ENCODE peak calls at places on chromosomes 2 and 18, in four cellular contexts. Y is endothelial cell, F is ovary, U is heart right ventricle. B is an unnamed sample.

GRCh38 chr2:41736105-41736567 is 311.7 kb upstream of the PKDCC start:
- DNase-seq in Y (no peak), F (no peak), U (no peak), B (no peak)

GRCh38 chr2:53210538-53210937 is 557.1 kb upstream of the CHAC2 start:
- DNase-seq in Y (no peak), F (no peak), U (no peak), B (no peak)

GRCh38 chr18:34871435-34871834 is 161.3 kb downstream of the DTNA start:
- DNase-seq in Y (no peak), F (no peak), U (no peak), B (peak)

GRCh38 chr2:151508519-151508918 is 98.8 kb downstream of the RIF1 start:
- DNase-seq in Y (no peak), F (no peak), U (no peak), B (no peak)

GRCh38 chr18:58180738-58181353 is 136.8 kb downstream of the NEDD4L start:
- DNase-seq in Y (peak), F (peak), U (no peak), B (peak)

GRCh38 chr2:102520801-102521200 is 47.8 kb downstream of the SLC9A4 start:
- DNase-seq in Y (no peak), F (no peak), U (no peak), B (no peak)

GRCh38 chr18:74898965-74899364 is 301.3 kb downstream of the ZNF407 start:
- DNase-seq in Y (no peak), F (no peak), U (no peak), B (no peak)

GRCh38 chr2:67650292-67651133 is 253.4 kb downstream of the ETAA1 start:
- DNase-seq in Y (peak), F (peak), U (peak), B (peak)

GRCh38 chr2:162579986-162580385 is 236.1 kb downstream of the GCA start:
- DNase-seq in Y (no peak), F (no peak), U (no peak), B (no peak)

GRCh38 chr2:159375241-159375640 is 88.7 kb upstream of the WDSUB1 start:
- DNase-seq in Y (no peak), F (no peak), U (no peak), B (no peak)

GRCh38 chr2:241399941-241400922 is 44.1 kb downstream of the FARP2 start:
- DNase-seq in Y (no peak), F (no peak), U (no peak), B (no peak)

GRCh38 chr2:176892818-176893217 is 319.8 kb upstream of the HNRNPA3 start:
- DNase-seq in Y (no peak), F (no peak), U (no peak), B (no peak)

GRCh38 chr2:191478754-191479679 is 198.9 kb upstream of the NABP1 start:
- DNase-seq in Y (peak), F (peak), U (peak), B (no peak)

GRCh38 chr2:181174880-181175590 is 194.6 kb downstream of the UBE2E3 start:
- DNase-seq in Y (no peak), F (no peak), U (no peak), B (no peak)

GRCh38 chr2:59583173-59583765 is 970.2 kb downstream of the BCL11A start:
- DNase-seq in Y (no peak), F (no peak), U (no peak), B (no peak)

GRCh38 chr2:105545731-105546622 is 147.1 kb upstream of the FHL2 start:
- DNase-seq in Y (peak), F (peak), U (peak), B (peak)

GRCh38 chr2:120939595-120940318 is 204.1 kb downstream of the GLI2 start:
- DNase-seq in Y (no peak), F (no peak), U (no peak), B (no peak)

GRCh38 chr2:134668821-134669220 is 50.0 kb downstream of the TMEM163 start:
- DNase-seq in Y (no peak), F (no peak), U (no peak), B (peak)

GRCh38 chr2:225041210-225041870 is 928 bp downstream of the DOCK10 start:
- DNase-seq in Y (no peak), F (peak), U (peak), B (peak)

GRCh38 chr2:237345891-237346640 is 67.9 kb downstream of the COL6A3 start:
- DNase-seq in Y (no peak), F (no peak), U (no peak), B (no peak)

GRCh38 chr2:233375490-233376314 is 21.4 kb downstream of the DGKD start:
- DNase-seq in Y (no peak), F (no peak), U (no peak), B (no peak)

GRCh38 chr2:61255580-61256437 is 93.8 kb downstream of the C2orf74 start:
- DNase-seq in Y (no peak), F (no peak), U (no peak), B (no peak)

GRCh38 chr18:56869189-56869777 is 218.1 kb downstream of the WDR7 start:
- DNase-seq in Y (peak), F (no peak), U (no peak), B (peak)

GRCh38 chr2:212024040-212024439 is 514.6 kb downstream of the ERBB4 start:
- DNase-seq in Y (no peak), F (no peak), U (no peak), B (no peak)

GRCh38 chr2:212022966-212023365 is 515.6 kb downstream of the ERBB4 start:
- DNase-seq in Y (no peak), F (no peak), U (no peak), B (no peak)

DNA sequence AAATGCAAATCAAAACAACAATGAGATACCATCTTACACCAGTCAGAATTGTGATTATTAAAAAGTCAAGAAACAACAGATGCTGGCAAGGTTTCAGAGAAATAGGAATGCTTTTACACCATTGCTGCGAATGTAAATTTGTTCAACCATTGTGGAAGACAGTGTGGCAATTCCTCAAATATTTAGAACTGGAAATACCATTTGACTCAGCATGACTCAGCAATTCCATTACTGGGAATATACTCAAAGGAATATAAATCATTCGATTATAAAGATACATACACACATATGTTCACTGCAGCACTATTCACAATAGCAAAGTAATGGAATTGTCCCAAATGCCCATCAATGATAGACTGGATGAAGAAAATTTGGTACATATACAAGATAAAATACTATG is 516.7 kb downstream of the ERBB4 start:
- DNase-seq in Y (no peak), F (no peak), U (no peak), B (no peak)
- TF ChIP-seq CTCF in Y (no peak), F (no peak), U (no peak), B (no peak)

DNA sequence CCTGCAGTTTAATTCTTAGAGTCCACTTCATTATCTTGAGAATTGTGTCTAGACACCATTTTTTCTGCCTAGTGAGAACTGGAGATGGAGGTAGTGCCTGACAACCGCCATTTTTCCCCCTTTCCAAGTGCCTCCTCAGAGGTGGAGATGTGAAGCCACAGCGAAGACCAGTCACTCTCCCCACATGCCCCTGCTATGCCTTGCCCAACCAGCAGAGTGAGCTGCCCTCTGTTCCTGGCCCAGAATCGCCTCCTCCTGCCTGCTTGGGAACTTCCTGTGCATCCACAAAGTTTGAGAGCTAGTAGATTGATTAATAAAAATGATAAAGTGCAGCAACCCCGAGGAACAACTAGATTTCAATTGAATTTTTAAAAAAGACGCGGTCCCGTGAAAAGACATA is 123.3 kb downstream of the CLIP4 start:
- DNase-seq in Y (peak), F (no peak), U (no peak), B (peak)
- TF ChIP-seq CTCF in Y (peak), F (no peak), U (peak), B (peak)

DNA sequence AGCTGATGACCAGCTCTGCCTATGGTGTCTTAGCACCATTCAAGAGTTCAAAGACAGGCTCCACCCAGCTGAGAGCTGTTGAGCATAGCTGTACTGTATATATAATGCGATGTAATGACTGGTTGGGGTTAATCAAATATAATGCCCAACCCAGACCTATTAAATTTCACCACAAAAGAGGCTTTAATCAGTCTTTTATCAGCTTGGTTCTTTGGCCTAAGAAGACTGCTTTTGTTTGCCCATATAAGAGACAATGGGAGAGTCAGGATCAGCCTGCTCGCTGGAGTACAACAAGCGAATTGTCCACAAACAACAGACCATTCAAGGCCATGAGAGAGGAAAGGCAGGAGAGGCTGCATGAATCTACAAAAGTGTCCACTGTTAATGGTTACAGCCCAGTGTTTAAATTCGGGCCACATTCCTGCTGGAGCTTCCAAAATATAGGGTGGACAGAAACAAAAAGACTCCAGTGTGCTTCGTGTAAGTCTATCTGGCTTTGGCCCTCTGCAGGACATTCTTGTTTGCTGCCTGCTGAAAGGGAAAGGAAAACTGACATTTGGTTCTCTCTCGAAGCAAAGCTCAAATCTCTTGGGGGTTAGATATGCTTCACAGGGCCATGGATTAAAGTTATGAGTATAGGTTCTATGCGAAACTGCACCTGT is 299.0 kb upstream of the FBXO11 start:
- DNase-seq in Y (no peak), F (no peak), U (no peak), B (no peak)
- TF ChIP-seq CTCF in Y (no peak), F (no peak), U (no peak), B (no peak)

DNA sequence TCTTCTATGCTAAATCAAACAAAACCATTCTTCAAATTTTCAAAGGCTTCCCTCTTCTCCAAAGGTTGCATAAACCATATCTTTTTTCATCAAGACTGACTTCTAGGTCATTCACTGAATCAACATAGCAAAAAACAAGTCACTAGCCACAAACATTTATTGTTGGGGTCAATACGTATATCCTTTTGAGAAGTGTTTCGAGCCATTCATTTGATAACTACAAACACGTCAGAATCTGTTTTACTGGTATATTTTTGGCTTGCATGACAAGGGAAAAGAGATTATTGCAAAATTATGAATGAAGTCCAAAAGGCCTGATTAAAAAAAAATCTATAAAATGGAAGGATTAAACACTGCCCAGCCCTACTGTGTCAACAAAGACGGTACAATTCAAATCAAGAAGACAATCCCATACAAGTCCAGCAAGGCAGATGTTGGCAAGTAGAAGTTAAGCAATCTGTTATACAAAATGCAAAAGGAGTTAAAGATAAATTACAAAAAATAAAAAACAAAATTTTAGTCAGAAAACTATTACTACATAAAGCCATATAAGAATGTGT is 222.4 kb downstream of the SRBD1 start:
- DNase-seq in Y (no peak), F (no peak), U (no peak), B (no peak)
- TF ChIP-seq CTCF in Y (no peak), F (no peak), U (no peak), B (no peak)

GRCh38 chr2:204625135-204625534 is 79.9 kb downstream of the PARD3B start:
- DNase-seq in Y (no peak), F (no peak), U (no peak), B (no peak)
- TF ChIP-seq CTCF in Y (no peak), F (no peak), U (peak), B (no peak)

DNA sequence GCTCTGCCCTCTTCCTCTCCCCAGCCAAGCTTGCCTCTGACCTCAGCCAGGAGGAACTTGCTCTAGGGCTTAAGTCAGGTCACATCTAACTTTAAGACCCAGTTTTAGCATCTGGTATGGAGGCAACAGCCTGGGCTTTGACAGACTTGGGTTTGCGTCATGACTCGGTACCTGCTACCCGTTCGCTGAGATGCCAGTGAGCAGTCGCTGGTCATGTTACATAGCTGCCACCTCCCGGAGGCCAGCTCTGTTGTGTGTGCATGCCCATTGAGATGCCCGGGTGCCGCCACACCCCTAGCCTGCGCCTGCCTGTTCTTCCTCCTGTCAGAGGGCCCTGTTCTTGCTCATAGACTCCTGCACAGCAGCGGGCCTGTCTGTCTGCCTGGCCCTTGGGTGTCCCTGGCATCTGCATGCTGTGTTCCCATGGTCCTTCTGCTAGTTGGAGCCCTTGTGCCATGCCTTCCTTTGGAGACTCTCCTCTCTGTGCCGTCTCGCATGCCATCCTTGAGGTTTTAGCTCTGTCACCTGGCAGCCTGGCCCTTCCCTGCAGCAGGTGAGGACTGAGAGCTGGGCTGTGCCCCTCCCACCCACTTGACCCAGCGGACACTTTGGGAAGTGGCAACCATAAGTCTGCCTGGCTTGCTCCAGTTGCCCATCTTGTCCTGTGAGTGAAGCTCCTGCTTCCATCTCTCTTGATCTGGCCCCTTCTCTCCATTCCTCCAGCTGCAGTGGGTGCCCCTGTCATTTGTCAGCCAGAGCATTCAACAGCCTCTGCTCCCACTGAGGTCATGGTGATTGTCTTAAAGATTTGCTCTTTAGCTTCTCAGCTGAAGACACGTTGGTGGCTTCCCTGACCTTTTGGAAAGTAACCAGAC is 24.9 kb downstream of the ASAP2 start:
- DNase-seq in Y (no peak), F (no peak), U (no peak), B (no peak)
- TF ChIP-seq CTCF in Y (no peak), F (no peak), U (no peak), B (no peak)

DNA sequence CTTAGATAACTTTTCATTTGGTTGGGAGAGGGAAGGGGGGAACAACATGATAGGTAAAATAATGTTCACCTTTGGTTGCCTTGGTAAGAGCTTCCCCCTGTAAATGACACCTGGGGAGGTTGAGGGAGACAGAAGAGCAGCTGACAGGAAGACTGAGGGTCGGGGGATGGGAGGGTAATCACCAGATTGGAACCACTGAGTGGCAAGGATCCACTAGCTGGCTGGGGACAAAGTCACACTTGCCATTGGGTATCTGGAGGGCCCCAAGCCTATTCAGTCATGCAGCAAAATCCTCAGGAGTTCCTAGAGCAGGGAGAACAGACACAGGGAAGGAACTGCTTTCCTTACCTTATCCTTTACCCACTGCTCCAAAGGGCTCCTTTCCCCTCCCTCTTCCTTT is 84.3 kb downstream of the MAPK4 start:
- DNase-seq in Y (no peak), F (no peak), U (no peak), B (no peak)
- TF ChIP-seq CTCF in Y (no peak), F (no peak), U (no peak), B (no peak)

GRCh38 chr2:144451443-144451842 is 68.5 kb downstream of the ZEB2 start:
- DNase-seq in Y (no peak), F (no peak), U (no peak), B (no peak)

GRCh38 chr2:144448389-144449027 is 71.4 kb downstream of the ZEB2 start:
- DNase-seq in Y (no peak), F (no peak), U (no peak), B (no peak)

GRCh38 chr2:144446136-144446535 is 73.8 kb downstream of the ZEB2 start:
- DNase-seq in Y (no peak), F (no peak), U (no peak), B (no peak)

GRCh38 chr2:144447535-144447934 is 72.4 kb downstream of the ZEB2 start:
- DNase-seq in Y (no peak), F (no peak), U (no peak), B (no peak)

DNA sequence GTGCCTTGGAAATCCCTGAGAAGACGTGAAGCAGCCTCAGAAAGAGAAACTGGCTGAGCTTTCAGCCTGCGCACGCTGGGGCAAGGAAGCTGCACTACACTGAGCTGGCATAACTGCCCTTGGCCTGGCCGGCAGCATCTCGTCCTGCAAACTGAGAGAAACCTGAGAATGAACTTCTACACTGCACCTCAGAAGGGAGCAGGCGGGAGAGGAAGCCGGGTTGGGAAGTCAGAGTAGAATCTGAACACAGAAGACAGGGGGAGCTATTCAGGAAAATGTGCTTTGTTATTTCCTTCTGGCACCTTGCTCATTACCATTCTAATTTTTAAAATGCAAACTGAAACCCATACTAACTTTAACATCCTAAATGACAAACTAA is 70.9 kb downstream of the ZEB2 start:
- DNase-seq in Y (no peak), F (no peak), U (peak), B (peak)
- TF ChIP-seq CTCF in Y (peak), F (no peak), U (peak), B (no peak)

DNA sequence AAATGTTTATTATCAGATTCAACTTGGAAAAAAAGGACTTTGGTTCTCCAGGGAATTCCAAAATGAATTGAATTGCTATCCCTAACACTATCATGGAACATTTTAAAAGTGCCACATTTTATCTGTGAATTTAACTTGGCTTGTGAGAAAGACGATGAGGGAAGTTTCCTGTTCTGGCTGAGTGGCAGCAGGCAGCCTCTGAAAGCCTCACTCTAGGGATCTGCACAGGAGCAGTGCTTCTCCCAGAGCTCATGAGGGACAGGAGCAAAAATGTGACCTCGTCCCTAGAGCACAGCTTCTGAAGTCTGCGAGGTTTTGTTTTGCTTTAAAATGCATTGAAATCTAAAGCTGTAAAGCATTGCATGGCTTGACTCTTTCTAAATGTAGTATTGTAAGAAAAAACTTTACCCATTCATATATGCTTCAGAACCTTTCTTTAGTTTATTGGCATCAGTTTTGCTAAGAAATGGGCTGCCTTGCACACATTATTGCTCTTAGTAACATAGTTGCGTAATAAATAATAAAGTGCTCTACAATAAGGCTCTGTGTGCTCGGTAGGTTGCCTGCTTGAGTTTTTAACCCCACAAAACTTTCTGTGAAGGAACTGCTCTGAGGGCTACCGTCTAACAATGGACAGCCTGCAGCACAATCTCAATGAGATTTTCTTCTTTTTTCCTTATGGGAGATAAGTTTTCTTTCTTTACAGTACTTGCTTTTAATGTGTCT is 136.2 kb upstream of the CDCA7 start:
- DNase-seq in Y (peak), F (no peak), U (peak), B (no peak)
- TF ChIP-seq CTCF in Y (no peak), F (no peak), U (no peak), B (no peak)